ENCODE peak calls at places on chromosome 3, in six cellular contexts. T is endothelial cell, I is fibroblast of the conjunctiva, O is AG10803, Y is Calu3, C is nephron progenitor cell. W is an unnamed sample.

GRCh38 chr3:189143321-189143720 is 28.4 kb upstream of the TPRG1 start:
- DNase-seq in C (no peak), Y (no peak), T (no peak), O (no peak), I (no peak), W (no peak)

GRCh38 chr3:35200056-35200455 is 439.3 kb upstream of the ARPP21 start:
- DNase-seq in C (no peak), O (no peak), I (peak), Y (no peak), T (no peak), W (no peak)

GRCh38 chr3:43286886-43287301 is 554 bp downstream of the SNRK start:
- DNase-seq in Y (peak), I (no peak), T (peak), O (peak), C (no peak), W (no peak)

GRCh38 chr3:81726132-81726531 is 35.3 kb downstream of the GBE1 start:
- DNase-seq in I (no peak), C (no peak), O (peak), Y (no peak), T (no peak), W (no peak)

GRCh38 chr3:194330579-194330978 is 20.5 kb downstream of the CPN2 start:
- DNase-seq in C (no peak), T (no peak), Y (no peak), O (peak), I (peak), W (peak)

GRCh38 chr3:43584043-43584826 is 37.6 kb downstream of the ANO10 start:
- DNase-seq in Y (no peak), C (no peak), I (no peak), O (peak), T (no peak), W (no peak)

GRCh38 chr3:186534113-186534669 is 10.0 kb downstream of the CRYGS start:
- DNase-seq in C (no peak), T (no peak), O (no peak), Y (no peak), I (no peak), W (no peak)

GRCh38 chr3:116256843-116257485 is 188.3 kb downstream of the LSAMP start:
- DNase-seq in Y (no peak), O (peak), I (no peak), C (peak), T (no peak), W (no peak)

GRCh38 chr3:171185359-171185758 is 158.8 kb upstream of the SLC2A2 start:
- DNase-seq in T (no peak), I (no peak), O (no peak), C (no peak), Y (no peak), W (no peak)

GRCh38 chr3:150101016-150101415 is 130.3 kb upstream of the PFN2 start:
- DNase-seq in I (no peak), Y (no peak), C (no peak), O (peak), T (no peak), W (no peak)

GRCh38 chr3:31476209-31476608 is 56.5 kb upstream of the STT3B start:
- DNase-seq in I (no peak), Y (no peak), C (no peak), O (no peak), T (no peak), W (no peak)

W was measured in LNCaP clone FGC.